ENCODE peak calls at places on chromosomes 16 and 17, in nine cellular contexts. W, J, Y, S, Z, A, L, P and D are unnamed samples.

GRCh38 chr16:78094166-78094565 is 5.3 kb upstream of the WWOX start:
- DNase-seq in Z (no peak), A (no peak), P (no peak), L (no peak), S (no peak), J (no peak), W (no peak), Y (no peak), D (no peak)

GRCh38 chr17:62681939-62682381 is 54.5 kb downstream of the MRC2 start:
- DNase-seq in J (peak; percentile 34), A (no peak), Z (no peak), P (no peak), Y (no peak), W (no peak), S (peak; percentile 30), L (no peak), D (no peak)

GRCh38 chr17:32626371-32626770 is 139.6 kb downstream of the CDK5R1 start:
- DNase-seq in L (no peak), Z (no peak), Y (no peak), W (no peak), S (no peak), P (no peak), J (no peak), A (no peak), D (no peak)

GRCh38 chr17:10617120-10617505 is 40.0 kb downstream of the MYH3 start:
- DNase-seq in J (no peak), W (no peak), Y (no peak), P (no peak), Z (no peak), S (no peak), L (no peak), A (no peak), D (no peak)

GRCh38 chr17:11898526-11899235 is 98.6 kb downstream of the ZNF18 start:
- DNase-seq in Y (no peak), P (no peak), W (no peak), A (no peak), Z (no peak), S (no peak), L (no peak), J (no peak), D (no peak)

GRCh38 chr16:58421029-58421428 is 28.8 kb downstream of the GINS3 start:
- DNase-seq in L (no peak), P (no peak), Z (no peak), S (no peak), J (no peak), A (no peak), W (no peak), Y (no peak), D (no peak)

GRCh38 chr16:35841632-35842031 is 2382.2 kb downstream of the TP53TG3F start:
- DNase-seq in P (no peak), A (no peak), J (no peak), W (no peak), Y (no peak), L (no peak), S (no peak), Z (no peak), D (no peak)

GRCh38 chr17:75814900-75815373 is 29.3 kb downstream of the UNC13D start:
- DNase-seq in A (peak; percentile 64), J (no peak), L (no peak), Z (no peak), P (no peak), Y (no peak), S (no peak), W (no peak), D (peak; percentile 24)

GRCh38 chr17:40399185-40399584 is 18.5 kb downstream of the TOP2A start:
- DNase-seq in J (no peak), Y (no peak), S (no peak), Z (no peak), L (no peak), W (no peak), A (peak; percentile 81), P (no peak), D (peak; percentile 22)

GRCh38 chr17:18070861-18071340 is 16.8 kb upstream of the DRG2 start:
- DNase-seq in W (no peak), A (peak; percentile 52), Y (no peak), L (no peak), Z (no peak), J (no peak), P (no peak), S (no peak), D (no peak)

GRCh38 chr16:1713331-1713730 is 7.3 kb downstream of the MAPK8IP3 start:
- DNase-seq in P (no peak), L (no peak), A (no peak), J (no peak), Z (no peak), S (no peak), Y (no peak), W (no peak), D (no peak)
- H3K4me3 ChIP-seq in P (no peak overlapping the region), L (no peak overlapping the region), A (no peak overlapping the region), J (no peak overlapping the region), Z (no peak overlapping the region), S (peak overlapping the region; percentile 13), Y (no peak overlapping the region), W (no peak overlapping the region), D (no peak overlapping the region)

GRCh38 chr16:85436636-85437160 is 176.4 kb upstream of the GSE1 start:
- DNase-seq in L (no peak), P (peak; percentile 92), S (no peak), J (no peak), W (peak; percentile 80), Z (no peak), A (peak; percentile 37), Y (peak; percentile 81), D (no peak)

GRCh38 chr16:85436207-85436606 is 176.9 kb upstream of the GSE1 start:
- DNase-seq in Z (no peak), P (no peak), W (no peak), J (no peak), Y (no peak), S (no peak), A (no peak), L (no peak), D (no peak)

GRCh38 chr16:85435298-85435697 is 177.8 kb upstream of the GSE1 start:
- DNase-seq in S (no peak), P (no peak), L (no peak), Z (no peak), A (no peak), W (no peak), Y (no peak), J (no peak), D (no peak)

GRCh38 chr16:85438981-85439639 is 174.0 kb upstream of the GSE1 start:
- DNase-seq in P (no peak), J (no peak), A (no peak), S (no peak), Z (no peak), W (no peak), Y (no peak), L (no peak), D (no peak)

DNA sequence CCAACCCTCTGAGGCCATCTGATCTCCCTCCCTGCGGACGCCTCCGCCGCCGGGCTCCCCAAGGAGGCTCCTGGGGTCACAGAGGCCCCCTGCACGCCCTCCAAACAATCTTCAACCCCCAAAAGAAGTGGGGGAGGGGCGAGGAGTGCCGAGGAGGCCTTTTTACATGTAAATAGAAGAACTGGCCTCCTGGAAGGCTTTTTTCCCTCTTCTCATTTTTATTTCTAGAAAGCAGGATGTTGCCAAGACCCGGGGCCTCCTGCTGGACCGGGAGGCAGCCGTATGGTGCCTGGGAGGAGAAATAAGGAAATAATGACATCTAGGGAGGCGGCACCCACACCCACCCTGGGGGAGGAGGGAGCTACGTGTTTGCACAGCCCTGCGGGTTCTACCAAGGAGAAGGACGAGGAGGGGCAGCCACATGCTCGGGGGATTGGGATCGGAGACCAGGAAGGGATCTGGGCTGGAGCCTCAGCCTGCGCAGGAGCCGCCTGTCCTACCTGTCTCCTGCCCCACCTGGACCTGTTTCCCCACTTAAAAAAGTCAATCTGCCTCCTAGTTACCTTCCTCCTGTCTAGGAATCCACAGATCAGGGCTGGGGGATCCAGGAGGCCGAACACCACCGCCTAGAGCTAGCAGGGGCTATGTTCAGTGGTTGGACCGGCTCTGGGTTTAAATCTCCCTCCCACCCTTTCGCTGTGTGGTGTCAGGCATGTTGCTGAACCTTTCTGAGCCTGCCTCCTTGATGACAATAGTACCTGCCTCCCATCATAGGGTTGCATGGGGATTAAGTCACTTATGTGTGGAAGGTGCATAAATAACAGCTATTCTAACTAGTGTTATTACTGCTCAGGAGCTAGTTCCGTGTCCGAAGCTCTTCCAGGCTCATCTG is 175.7 kb upstream of the GSE1 start:
- DNase-seq in Z (no peak), P (peak; percentile 94), J (peak; percentile 76), A (peak; percentile 50), W (no peak), S (no peak), L (no peak), Y (peak; percentile 79), D (no peak)
- H3K4me3 ChIP-seq in Z (peak overlapping the region; percentile 26), P (no peak overlapping the region), J (peak overlapping the region; percentile 14), A (no peak overlapping the region), W (peak overlapping the region; percentile 21), S (no peak overlapping the region), L (no peak overlapping the region), Y (peak overlapping the region; percentile 14), D (no peak overlapping the region)

DNA sequence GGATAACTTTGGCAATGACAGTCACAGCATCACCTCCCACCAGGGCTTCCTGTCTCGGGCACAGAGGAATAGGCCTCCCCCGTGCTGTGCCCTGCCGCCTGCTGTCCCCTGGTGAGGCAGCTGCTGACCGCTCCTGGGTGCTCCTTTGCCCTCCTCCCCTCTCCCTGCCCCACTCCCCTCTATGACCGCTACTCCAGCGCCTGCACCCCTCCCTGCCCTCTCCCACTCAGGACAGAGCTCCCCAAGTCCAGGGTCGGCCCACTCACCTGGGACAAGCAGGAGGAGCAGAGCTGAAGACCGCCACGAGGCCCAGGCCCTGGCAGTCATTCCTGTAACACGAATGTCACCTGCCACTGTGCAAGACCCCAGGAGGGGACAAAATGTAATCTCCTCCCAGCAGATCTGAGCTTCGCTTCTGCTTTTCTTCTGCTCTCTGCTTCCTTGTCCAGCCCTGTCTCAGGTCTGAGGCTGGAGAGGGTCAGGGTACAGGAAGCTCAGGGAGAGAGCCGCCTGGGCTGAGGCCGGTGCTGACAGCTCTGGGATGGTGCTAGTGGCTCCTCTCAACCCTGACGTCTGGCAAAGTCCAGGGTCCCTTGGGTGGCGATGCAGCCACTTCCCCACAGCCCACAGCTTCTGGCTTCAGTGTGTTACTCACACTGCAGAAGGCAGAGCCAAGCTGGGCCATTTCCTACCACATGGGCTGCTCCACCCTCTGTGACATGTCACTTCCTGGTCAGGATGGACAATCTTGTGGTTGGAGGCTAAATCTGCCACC is at the start of gene CD300C:
- DNase-seq in P (peak; percentile 25), Z (peak; percentile 30), Y (no peak), S (peak; percentile 35), A (no peak), J (peak; percentile 70), W (peak; percentile 54), L (no peak), D (no peak)
- H3K4me3 ChIP-seq in P (no peak within 1 kb of the TSS), Z (peak within 1 kb of the TSS; percentile 17), Y (no peak within 1 kb of the TSS), S (no peak within 1 kb of the TSS), A (no peak within 1 kb of the TSS), J (peak within 1 kb of the TSS; percentile 41), W (no peak within 1 kb of the TSS), L (no peak within 1 kb of the TSS), D (no peak within 1 kb of the TSS)

DNA sequence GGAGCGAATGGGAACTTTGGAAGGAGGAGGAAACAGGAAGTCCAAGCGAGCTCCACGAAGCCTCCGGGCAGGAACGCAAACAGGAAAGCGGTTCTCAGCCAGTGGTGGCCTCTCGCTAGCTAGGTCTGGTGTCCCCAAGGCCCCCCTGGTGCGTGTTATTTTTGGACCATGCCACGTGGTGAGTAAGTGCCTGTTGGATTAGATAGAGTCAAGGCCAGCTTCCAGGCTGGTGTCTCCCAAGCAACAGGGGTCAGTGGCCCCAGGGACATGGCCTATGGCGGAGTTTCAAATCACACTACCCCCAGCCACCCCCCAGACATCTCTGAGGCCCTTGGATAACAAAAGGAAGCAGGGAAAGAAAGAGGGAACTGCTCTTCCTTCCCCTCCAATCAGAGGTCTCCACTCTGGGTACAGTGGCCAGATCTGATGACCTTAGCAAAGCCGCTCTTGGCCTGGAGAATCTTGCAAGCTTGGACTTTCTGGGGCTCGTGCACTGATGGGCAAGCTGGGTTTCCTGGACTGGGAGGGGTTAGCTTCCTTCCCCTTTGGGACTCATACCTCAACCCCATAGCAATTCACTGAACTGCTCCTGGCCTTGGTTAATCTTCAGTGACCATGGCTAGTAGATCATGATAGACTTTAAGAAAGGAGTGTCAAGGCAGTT is 58.2 kb downstream of the MAF start:
- DNase-seq in Y (no peak), P (peak; percentile 22), L (no peak), J (no peak), W (no peak), S (peak; percentile 43), Z (peak; percentile 71), A (no peak), D (no peak)
- H3K4me3 ChIP-seq in Y (no peak overlapping the region), P (no peak overlapping the region), L (no peak overlapping the region), J (no peak overlapping the region), W (no peak overlapping the region), S (no peak overlapping the region), Z (peak overlapping the region; percentile 24), A (no peak overlapping the region), D (no peak overlapping the region)